ENCODE peak calls at places on chromosome 22, in five cellular contexts. One of them, this sample, is unnamed.

GRCh38 chr22:35728639-35729308 is 11.1 kb downstream of the APOL5 start:
- DNase-seq in fibroblast of pulmonary artery: no peak
- DNase-seq in AG04450: no peak
- DNase-seq in SHP77 treated with DMSO at 0.1 percent for 48 hours: peak; percentile 80
- DNase-seq in CD4-positive, CD25-positive, alpha-beta regulatory T cell: no peak
- DNase-seq in this sample: no peak

GRCh38 chr22:35784633-35785032 is 67.0 kb downstream of the APOL5 start:
- DNase-seq in fibroblast of pulmonary artery: no peak
- DNase-seq in AG04450: no peak
- DNase-seq in SHP77 treated with DMSO at 0.1 percent for 48 hours: no peak
- DNase-seq in CD4-positive, CD25-positive, alpha-beta regulatory T cell: no peak
- DNase-seq in this sample: no peak

GRCh38 chr22:49103314-49104052 is 724.2 kb downstream of the BRD1 start:
- DNase-seq in fibroblast of pulmonary artery: no peak
- DNase-seq in AG04450: no peak
- DNase-seq in SHP77 treated with DMSO at 0.1 percent for 48 hours: peak; percentile 91
- DNase-seq in CD4-positive, CD25-positive, alpha-beta regulatory T cell: no peak
- DNase-seq in this sample: no peak

GRCh38 chr22:25564320-25564978 is at the start of gene GRK3:
- DNase-seq in fibroblast of pulmonary artery: peak; percentile 40
- DNase-seq in AG04450: no peak
- DNase-seq in SHP77 treated with DMSO at 0.1 percent for 48 hours: no peak
- DNase-seq in CD4-positive, CD25-positive, alpha-beta regulatory T cell: peak; percentile 44
- DNase-seq in this sample: peak; percentile 35

GRCh38 chr22:19880786-19881569 is 26.3 kb upstream of the GNB1L start:
- DNase-seq in fibroblast of pulmonary artery: peak; percentile 97
- DNase-seq in AG04450: peak; percentile 87
- DNase-seq in SHP77 treated with DMSO at 0.1 percent for 48 hours: no peak
- DNase-seq in CD4-positive, CD25-positive, alpha-beta regulatory T cell: no peak
- DNase-seq in this sample: peak; percentile 98

GRCh38 chr22:46107753-46108563 is 42.4 kb upstream of the PPARA start:
- DNase-seq in fibroblast of pulmonary artery: no peak
- DNase-seq in AG04450: no peak
- DNase-seq in SHP77 treated with DMSO at 0.1 percent for 48 hours: no peak
- DNase-seq in CD4-positive, CD25-positive, alpha-beta regulatory T cell: no peak
- DNase-seq in this sample: no peak

GRCh38 chr22:42697542-42698013 is 23.1 kb downstream of the A4GALT start:
- DNase-seq in fibroblast of pulmonary artery: peak; percentile 93
- DNase-seq in AG04450: peak; percentile 44
- DNase-seq in SHP77 treated with DMSO at 0.1 percent for 48 hours: no peak
- DNase-seq in CD4-positive, CD25-positive, alpha-beta regulatory T cell: no peak
- DNase-seq in this sample: peak; percentile 96

GRCh38 chr22:29954203-29954855 is 71.4 kb downstream of the MTMR3 start:
- DNase-seq in fibroblast of pulmonary artery: no peak
- DNase-seq in AG04450: no peak
- DNase-seq in SHP77 treated with DMSO at 0.1 percent for 48 hours: no peak
- DNase-seq in CD4-positive, CD25-positive, alpha-beta regulatory T cell: no peak
- DNase-seq in this sample: no peak

GRCh38 chr22:27986459-27986858 is 67.4 kb upstream of the PITPNB start:
- DNase-seq in fibroblast of pulmonary artery: no peak
- DNase-seq in AG04450: no peak
- DNase-seq in SHP77 treated with DMSO at 0.1 percent for 48 hours: no peak
- DNase-seq in CD4-positive, CD25-positive, alpha-beta regulatory T cell: no peak
- DNase-seq in this sample: no peak

GRCh38 chr22:25845985-25846745 is 104.2 kb downstream of the MYO18B start:
- DNase-seq in fibroblast of pulmonary artery: no peak
- DNase-seq in AG04450: no peak
- DNase-seq in SHP77 treated with DMSO at 0.1 percent for 48 hours: no peak
- DNase-seq in CD4-positive, CD25-positive, alpha-beta regulatory T cell: no peak
- DNase-seq in this sample: no peak

GRCh38 chr22:18088825-18089568 is 11.2 kb downstream of the PEX26 start:
- DNase-seq in fibroblast of pulmonary artery: no peak
- DNase-seq in AG04450: no peak
- DNase-seq in SHP77 treated with DMSO at 0.1 percent for 48 hours: no peak
- DNase-seq in CD4-positive, CD25-positive, alpha-beta regulatory T cell: no peak
- DNase-seq in this sample: no peak

GRCh38 chr22:38924197-38924952 is 33.0 kb upstream of the APOBEC3A start:
- DNase-seq in fibroblast of pulmonary artery: peak; percentile 90
- DNase-seq in AG04450: peak; percentile 60
- DNase-seq in SHP77 treated with DMSO at 0.1 percent for 48 hours: peak; percentile 91
- DNase-seq in CD4-positive, CD25-positive, alpha-beta regulatory T cell: no peak
- DNase-seq in this sample: peak; percentile 82

GRCh38 chr22:37077802-37078448 is 26.4 kb downstream of the KCTD17 start:
- DNase-seq in fibroblast of pulmonary artery: peak; percentile 61
- DNase-seq in AG04450: peak; percentile 10
- DNase-seq in SHP77 treated with DMSO at 0.1 percent for 48 hours: no peak
- DNase-seq in CD4-positive, CD25-positive, alpha-beta regulatory T cell: peak; percentile 72
- DNase-seq in this sample: peak; percentile 63

GRCh38 chr22:49761836-49762235 is 65.8 kb downstream of the BRD1 start:
- DNase-seq in fibroblast of pulmonary artery: no peak
- DNase-seq in AG04450: no peak
- DNase-seq in SHP77 treated with DMSO at 0.1 percent for 48 hours: no peak
- DNase-seq in CD4-positive, CD25-positive, alpha-beta regulatory T cell: no peak
- DNase-seq in this sample: no peak

GRCh38 chr22:43731986-43732385 is 80.1 kb downstream of the EFCAB6 start:
- DNase-seq in fibroblast of pulmonary artery: peak; percentile 9
- DNase-seq in AG04450: no peak
- DNase-seq in SHP77 treated with DMSO at 0.1 percent for 48 hours: no peak
- DNase-seq in CD4-positive, CD25-positive, alpha-beta regulatory T cell: no peak
- DNase-seq in this sample: no peak

GRCh38 chr22:29744902-29745301 is 21.9 kb downstream of the ZMAT5 start:
- DNase-seq in fibroblast of pulmonary artery: peak; percentile 37
- DNase-seq in AG04450: peak; percentile 15
- DNase-seq in SHP77 treated with DMSO at 0.1 percent for 48 hours: peak; percentile 69
- DNase-seq in CD4-positive, CD25-positive, alpha-beta regulatory T cell: no peak
- DNase-seq in this sample: peak; percentile 67

GRCh38 chr22:44365196-44365802 is 52.5 kb upstream of the SHISAL1 start:
- DNase-seq in fibroblast of pulmonary artery: no peak
- DNase-seq in AG04450: no peak
- DNase-seq in SHP77 treated with DMSO at 0.1 percent for 48 hours: peak; percentile 52
- DNase-seq in CD4-positive, CD25-positive, alpha-beta regulatory T cell: no peak
- DNase-seq in this sample: no peak

GRCh38 chr22:27677895-27678458 is 123.6 kb downstream of the MN1 start:
- DNase-seq in fibroblast of pulmonary artery: no peak
- DNase-seq in AG04450: no peak
- DNase-seq in SHP77 treated with DMSO at 0.1 percent for 48 hours: no peak
- DNase-seq in CD4-positive, CD25-positive, alpha-beta regulatory T cell: no peak
- DNase-seq in this sample: no peak

GRCh38 chr22:40603088-40603605 is 33.4 kb downstream of the MRTFA start:
- DNase-seq in fibroblast of pulmonary artery: peak; percentile 63
- DNase-seq in AG04450: peak; percentile 13
- DNase-seq in SHP77 treated with DMSO at 0.1 percent for 48 hours: no peak
- DNase-seq in CD4-positive, CD25-positive, alpha-beta regulatory T cell: no peak
- DNase-seq in this sample: peak; percentile 71

GRCh38 chr22:45543243-45543642 is 40.6 kb downstream of the FBLN1 start:
- DNase-seq in fibroblast of pulmonary artery: no peak
- DNase-seq in AG04450: no peak
- DNase-seq in SHP77 treated with DMSO at 0.1 percent for 48 hours: no peak
- DNase-seq in CD4-positive, CD25-positive, alpha-beta regulatory T cell: no peak
- DNase-seq in this sample: no peak

GRCh38 chr22:23204541-23205157 is 24.3 kb downstream of the BCR start:
- DNase-seq in fibroblast of pulmonary artery: no peak
- DNase-seq in AG04450: no peak
- DNase-seq in SHP77 treated with DMSO at 0.1 percent for 48 hours: no peak
- DNase-seq in CD4-positive, CD25-positive, alpha-beta regulatory T cell: no peak
- DNase-seq in this sample: no peak

GRCh38 chr22:29313126-29314071 is 2.1 kb downstream of the RASL10A start:
- DNase-seq in fibroblast of pulmonary artery: peak; percentile 55
- DNase-seq in AG04450: no peak
- DNase-seq in SHP77 treated with DMSO at 0.1 percent for 48 hours: no peak
- DNase-seq in CD4-positive, CD25-positive, alpha-beta regulatory T cell: no peak
- DNase-seq in this sample: peak; percentile 60

GRCh38 chr22:25051983-25052710 is 99.6 kb downstream of the KIAA1671 start:
- DNase-seq in fibroblast of pulmonary artery: no peak
- DNase-seq in AG04450: no peak
- DNase-seq in SHP77 treated with DMSO at 0.1 percent for 48 hours: peak; percentile 59
- DNase-seq in CD4-positive, CD25-positive, alpha-beta regulatory T cell: no peak
- DNase-seq in this sample: no peak

GRCh38 chr22:30892286-30892685 is 76.3 kb downstream of the MORC2 start:
- DNase-seq in fibroblast of pulmonary artery: no peak
- DNase-seq in AG04450: no peak
- DNase-seq in SHP77 treated with DMSO at 0.1 percent for 48 hours: no peak
- DNase-seq in CD4-positive, CD25-positive, alpha-beta regulatory T cell: no peak
- DNase-seq in this sample: no peak

GRCh38 chr22:45218974-45219373 is 21.7 kb downstream of the KIAA0930 start:
- DNase-seq in fibroblast of pulmonary artery: no peak
- DNase-seq in AG04450: no peak
- DNase-seq in SHP77 treated with DMSO at 0.1 percent for 48 hours: peak; percentile 80
- DNase-seq in CD4-positive, CD25-positive, alpha-beta regulatory T cell: no peak
- DNase-seq in this sample: no peak

GRCh38 chr22:29030016-29030617 is 31.5 kb downstream of the C22orf31 start:
- DNase-seq in fibroblast of pulmonary artery: peak; percentile 16
- DNase-seq in AG04450: no peak
- DNase-seq in SHP77 treated with DMSO at 0.1 percent for 48 hours: no peak
- DNase-seq in CD4-positive, CD25-positive, alpha-beta regulatory T cell: no peak
- DNase-seq in this sample: peak; percentile 25

GRCh38 chr22:38755911-38756532 is at the start of gene SUN2:
- DNase-seq in fibroblast of pulmonary artery: peak; percentile 83
- DNase-seq in AG04450: peak; percentile 34
- DNase-seq in SHP77 treated with DMSO at 0.1 percent for 48 hours: no peak
- DNase-seq in CD4-positive, CD25-positive, alpha-beta regulatory T cell: peak; percentile 94
- DNase-seq in this sample: peak; percentile 88

GRCh38 chr22:35506259-35506570 is 34.4 kb upstream of the RASD2 start:
- DNase-seq in fibroblast of pulmonary artery: no peak
- DNase-seq in AG04450: peak; percentile 46
- DNase-seq in SHP77 treated with DMSO at 0.1 percent for 48 hours: no peak
- DNase-seq in CD4-positive, CD25-positive, alpha-beta regulatory T cell: no peak
- DNase-seq in this sample: no peak